ENCODE peak calls at places on chromosomes 6 and 20, in five cellular contexts. One of them, this sample, is unnamed.

GRCh38 chr6:33211666-33212422 is 3.5 kb downstream of the RING1 start:
- DNase-seq in GM06990: no peak
- DNase-seq in foreskin fibroblast: no peak
- DNase-seq in glutamatergic neuron: no peak
- DNase-seq in lower lobe of right lung: no peak
- DNase-seq in this sample: no peak

GRCh38 chr6:18763086-18763485 is 375.9 kb downstream of the RNF144B start:
- DNase-seq in foreskin fibroblast: no peak
- DNase-seq in lower lobe of right lung: no peak
- DNase-seq in GM06990: no peak
- DNase-seq in glutamatergic neuron: no peak
- DNase-seq in this sample: no peak

GRCh38 chr20:18004389-18005031 is 35.7 kb downstream of the MGME1 start:
- DNase-seq in foreskin fibroblast: peak
- DNase-seq in GM06990: no peak
- DNase-seq in lower lobe of right lung: no peak
- DNase-seq in glutamatergic neuron: no peak
- DNase-seq in this sample: peak

GRCh38 chr20:15986690-15987089 is 586.6 kb downstream of the KIF16B start:
- DNase-seq in lower lobe of right lung: no peak
- DNase-seq in GM06990: peak
- DNase-seq in glutamatergic neuron: no peak
- DNase-seq in foreskin fibroblast: no peak
- DNase-seq in this sample: no peak

GRCh38 chr6:41937881-41938574 is 3.6 kb downstream of the CCND3 start:
- DNase-seq in GM06990: no peak
- DNase-seq in foreskin fibroblast: peak
- DNase-seq in lower lobe of right lung: no peak
- DNase-seq in glutamatergic neuron: no peak
- DNase-seq in this sample: no peak

GRCh38 chr6:14354919-14355572 is 237.5 kb downstream of the CD83 start:
- DNase-seq in glutamatergic neuron: no peak
- DNase-seq in lower lobe of right lung: peak
- DNase-seq in GM06990: no peak
- DNase-seq in foreskin fibroblast: peak
- DNase-seq in this sample: peak

GRCh38 chr6:108260126-108260808 is 573 bp downstream of the SNX3 start:
- DNase-seq in glutamatergic neuron: no peak
- DNase-seq in lower lobe of right lung: peak
- DNase-seq in GM06990: no peak
- DNase-seq in foreskin fibroblast: peak
- DNase-seq in this sample: peak

GRCh38 chr6:157613011-157613522 is 210.0 kb upstream of the SNX9 start:
- DNase-seq in lower lobe of right lung: no peak
- DNase-seq in glutamatergic neuron: no peak
- DNase-seq in GM06990: no peak
- DNase-seq in foreskin fibroblast: peak
- DNase-seq in this sample: peak

GRCh38 chr6:9583946-9584345 is 830.9 kb downstream of the TFAP2A start:
- DNase-seq in GM06990: no peak
- DNase-seq in glutamatergic neuron: no peak
- DNase-seq in foreskin fibroblast: peak
- DNase-seq in lower lobe of right lung: no peak
- DNase-seq in this sample: no peak

GRCh38 chr6:165663283-165663735 is 268 bp upstream of the PDE10A start:
- DNase-seq in lower lobe of right lung: no peak
- DNase-seq in foreskin fibroblast: peak
- DNase-seq in glutamatergic neuron: no peak
- DNase-seq in GM06990: no peak
- DNase-seq in this sample: peak

GRCh38 chr6:35568967-35569606 is 56.4 kb upstream of the TULP1 start:
- DNase-seq in GM06990: peak
- DNase-seq in lower lobe of right lung: peak
- DNase-seq in foreskin fibroblast: peak
- DNase-seq in glutamatergic neuron: peak
- DNase-seq in this sample: peak

GRCh38 chr20:10622657-10623418 is 51.0 kb downstream of the JAG1 start:
- DNase-seq in lower lobe of right lung: no peak
- DNase-seq in glutamatergic neuron: no peak
- DNase-seq in foreskin fibroblast: no peak
- DNase-seq in GM06990: no peak
- DNase-seq in this sample: peak
- TF ChIP-seq CTCF in lower lobe of right lung: no peak
- TF ChIP-seq CTCF in glutamatergic neuron: no peak
- TF ChIP-seq CTCF in foreskin fibroblast: no peak
- TF ChIP-seq CTCF in GM06990: no peak
- TF ChIP-seq CTCF in this sample: no peak

GRCh38 chr6:20876016-20876415 is 341.8 kb downstream of the CDKAL1 start:
- DNase-seq in glutamatergic neuron: no peak
- DNase-seq in GM06990: no peak
- DNase-seq in lower lobe of right lung: no peak
- DNase-seq in foreskin fibroblast: peak
- DNase-seq in this sample: peak

GRCh38 chr6:20877008-20877937 is 343.0 kb downstream of the CDKAL1 start:
- DNase-seq in lower lobe of right lung: no peak
- DNase-seq in glutamatergic neuron: no peak
- DNase-seq in GM06990: peak
- DNase-seq in foreskin fibroblast: peak
- DNase-seq in this sample: peak

GRCh38 chr6:20873425-20874190 is 339.4 kb downstream of the CDKAL1 start:
- DNase-seq in glutamatergic neuron: no peak
- DNase-seq in foreskin fibroblast: peak
- DNase-seq in lower lobe of right lung: no peak
- DNase-seq in GM06990: no peak
- DNase-seq in this sample: peak

GRCh38 chr6:20879121-20879520 is 344.9 kb downstream of the CDKAL1 start:
- DNase-seq in lower lobe of right lung: no peak
- DNase-seq in GM06990: no peak
- DNase-seq in foreskin fibroblast: no peak
- DNase-seq in glutamatergic neuron: no peak
- DNase-seq in this sample: no peak

DNA sequence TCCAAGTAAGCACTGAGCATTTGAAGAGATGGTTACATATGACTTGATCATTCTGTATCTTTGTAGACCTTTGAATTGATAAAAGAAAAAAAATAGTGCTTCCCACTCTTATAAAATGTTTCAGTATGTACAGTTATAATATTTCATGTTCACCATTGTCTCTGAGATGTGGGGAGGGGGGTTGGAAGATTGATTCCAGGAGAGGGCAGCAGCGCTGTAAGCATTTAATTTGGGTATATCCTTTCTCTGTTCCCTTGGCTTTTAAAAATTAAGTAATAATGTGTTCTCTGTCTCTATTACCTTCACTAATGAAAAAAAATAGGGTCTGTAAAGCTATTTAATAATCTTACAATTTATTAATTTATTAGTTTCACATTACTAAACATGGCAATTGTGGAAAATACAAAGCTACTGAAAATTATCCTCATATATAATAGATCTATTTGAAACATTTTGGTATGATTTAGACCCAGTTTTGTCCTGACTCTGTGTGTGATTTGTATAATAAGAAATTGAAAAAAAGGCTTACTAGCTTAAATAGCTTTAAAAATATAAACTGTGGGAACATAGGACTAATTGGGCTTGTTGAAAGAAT is 341.2 kb downstream of the CDKAL1 start:
- DNase-seq in GM06990: no peak
- DNase-seq in lower lobe of right lung: no peak
- DNase-seq in foreskin fibroblast: peak
- DNase-seq in glutamatergic neuron: peak
- DNase-seq in this sample: peak
- TF ChIP-seq CTCF in GM06990: peak
- TF ChIP-seq CTCF in lower lobe of right lung: no peak
- TF ChIP-seq CTCF in foreskin fibroblast: peak
- TF ChIP-seq CTCF in glutamatergic neuron: peak
- TF ChIP-seq CTCF in this sample: peak

GRCh38 chr20:43460172-43460829 is 2.6 kb downstream of the SRSF6 start:
- DNase-seq in lower lobe of right lung: no peak
- DNase-seq in GM06990: no peak
- DNase-seq in glutamatergic neuron: no peak
- DNase-seq in foreskin fibroblast: no peak
- DNase-seq in this sample: no peak

GRCh38 chr20:43459022-43459942 is 1.6 kb downstream of the SRSF6 start:
- DNase-seq in GM06990: no peak
- DNase-seq in foreskin fibroblast: peak
- DNase-seq in lower lobe of right lung: no peak
- DNase-seq in glutamatergic neuron: no peak
- DNase-seq in this sample: no peak

GRCh38 chr20:43458422-43458924 is 777 bp downstream of the SRSF6 start:
- DNase-seq in lower lobe of right lung: no peak
- DNase-seq in GM06990: no peak
- DNase-seq in glutamatergic neuron: no peak
- DNase-seq in foreskin fibroblast: no peak
- DNase-seq in this sample: no peak

GRCh38 chr20:43456809-43457639 is 672 bp upstream of the SRSF6 start:
- DNase-seq in GM06990: peak
- DNase-seq in glutamatergic neuron: peak
- DNase-seq in lower lobe of right lung: peak
- DNase-seq in foreskin fibroblast: peak
- DNase-seq in this sample: peak

GRCh38 chr20:43457640-43458421 is at the start of gene SRSF6:
- DNase-seq in lower lobe of right lung: peak
- DNase-seq in GM06990: peak
- DNase-seq in foreskin fibroblast: peak
- DNase-seq in glutamatergic neuron: peak
- DNase-seq in this sample: peak
- TF ChIP-seq CTCF in lower lobe of right lung: no peak
- TF ChIP-seq CTCF in GM06990: no peak
- TF ChIP-seq CTCF in foreskin fibroblast: no peak
- TF ChIP-seq CTCF in glutamatergic neuron: no peak
- TF ChIP-seq CTCF in this sample: no peak

GRCh38 chr6:26268659-26269402 is 96.2 kb upstream of the BTN3A2 start:
- DNase-seq in foreskin fibroblast: peak
- DNase-seq in lower lobe of right lung: no peak
- DNase-seq in glutamatergic neuron: no peak
- DNase-seq in GM06990: no peak
- DNase-seq in this sample: peak

GRCh38 chr6:26269406-26270120 is 95.4 kb upstream of the BTN3A2 start:
- DNase-seq in lower lobe of right lung: no peak
- DNase-seq in glutamatergic neuron: no peak
- DNase-seq in foreskin fibroblast: no peak
- DNase-seq in GM06990: no peak
- DNase-seq in this sample: no peak

GRCh38 chr6:26271640-26272090 is 93.3 kb upstream of the BTN3A2 start:
- DNase-seq in GM06990: no peak
- DNase-seq in glutamatergic neuron: no peak
- DNase-seq in lower lobe of right lung: no peak
- DNase-seq in foreskin fibroblast: no peak
- DNase-seq in this sample: no peak

GRCh38 chr6:26270903-26271639 is 93.9 kb upstream of the BTN3A2 start:
- DNase-seq in glutamatergic neuron: peak
- DNase-seq in GM06990: peak
- DNase-seq in foreskin fibroblast: peak
- DNase-seq in lower lobe of right lung: peak
- DNase-seq in this sample: peak

GRCh38 chr6:26270121-26270861 is 94.7 kb upstream of the BTN3A2 start:
- DNase-seq in lower lobe of right lung: no peak
- DNase-seq in foreskin fibroblast: peak
- DNase-seq in GM06990: no peak
- DNase-seq in glutamatergic neuron: no peak
- DNase-seq in this sample: peak
- TF ChIP-seq CTCF in lower lobe of right lung: no peak
- TF ChIP-seq CTCF in foreskin fibroblast: no peak
- TF ChIP-seq CTCF in GM06990: peak
- TF ChIP-seq CTCF in glutamatergic neuron: no peak
- TF ChIP-seq CTCF in this sample: peak

DNA sequence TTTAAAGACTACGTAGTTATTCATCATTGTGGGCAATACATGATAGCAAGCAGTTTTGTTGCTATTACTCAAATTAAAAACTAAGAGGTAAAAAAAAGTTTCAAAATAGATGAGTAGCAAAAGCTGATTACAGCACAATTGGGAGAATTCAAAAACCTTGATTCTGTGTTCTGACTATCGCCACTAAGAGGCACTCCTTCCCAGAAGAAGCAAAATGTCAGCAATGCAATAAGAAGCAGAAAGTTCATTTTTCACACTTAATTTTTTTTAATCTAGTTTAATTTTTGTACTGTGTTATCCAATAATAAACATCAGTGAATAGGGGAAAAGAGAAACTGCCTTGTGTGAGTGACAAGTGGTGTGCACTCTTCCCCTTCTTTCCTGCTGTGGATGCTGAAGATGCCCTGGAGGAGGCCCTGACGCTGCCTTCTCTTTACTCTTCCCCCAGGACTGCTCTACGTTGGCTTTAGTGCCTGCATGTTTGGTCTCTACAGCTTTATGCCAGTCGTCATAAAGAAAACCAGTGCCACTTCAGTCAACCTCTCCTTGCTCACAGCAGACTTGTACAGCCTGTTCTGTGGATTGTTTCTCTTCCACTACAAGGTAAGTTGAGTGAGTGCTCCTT is 263.2 kb upstream of the PLN start:
- DNase-seq in glutamatergic neuron: no peak
- DNase-seq in lower lobe of right lung: no peak
- DNase-seq in foreskin fibroblast: peak
- DNase-seq in GM06990: no peak
- DNase-seq in this sample: peak
- TF ChIP-seq CTCF in glutamatergic neuron: peak
- TF ChIP-seq CTCF in lower lobe of right lung: peak
- TF ChIP-seq CTCF in foreskin fibroblast: peak
- TF ChIP-seq CTCF in GM06990: peak
- TF ChIP-seq CTCF in this sample: peak

This sample was measured in astrocyte of the spinal cord.